ENCODE peak calls at places on chromosomes 1 and 21, in nine cellular contexts. A, F, B, X, S, C, O, D and P are unnamed samples.

GRCh38 chr1:230501845-230502244 is 75.7 kb upstream of the PGBD5 start:
- DNase-seq in A (no peak), F (no peak), B (no peak), X (no peak), S (no peak), C (no peak), O (no peak), D (no peak), P (no peak)

GRCh38 chr1:25586181-25586588 is 30.4 kb upstream of the MAN1C1 start:
- DNase-seq in A (no peak), F (no peak), B (no peak), X (no peak), S (no peak), C (no peak), O (no peak), D (no peak), P (no peak)

GRCh38 chr1:151991663-151992344 is 1.9 kb downstream of the S100A10 start:
- DNase-seq in A (no peak), F (no peak), B (no peak), X (no peak), S (no peak), C (no peak), O (no peak), D (no peak), P (no peak)

GRCh38 chr1:244210884-244211558 is 159.9 kb downstream of the ZBTB18 start:
- DNase-seq in A (no peak), F (no peak), B (no peak), X (peak; percentile 30), S (peak; percentile 38), C (no peak), O (no peak), D (peak; percentile 21), P (peak; percentile 64)

GRCh38 chr1:171438441-171438840 is 46.9 kb upstream of the PRRC2C start:
- DNase-seq in A (no peak), F (peak; percentile 98), B (peak; percentile 68), X (peak; percentile 62), S (peak; percentile 97), C (peak; percentile 92), O (no peak), D (no peak), P (no peak)

GRCh38 chr1:110635434-110635833 is 29.3 kb upstream of the KCNA2 start:
- DNase-seq in A (no peak), F (no peak), B (no peak), X (no peak), S (no peak), C (no peak), O (no peak), D (no peak), P (no peak)

GRCh38 chr1:114979278-114979891 is 50.2 kb upstream of the TSHB start:
- DNase-seq in A (peak; percentile 45), F (peak; percentile 59), B (peak; percentile 75), X (peak; percentile 39), S (peak; percentile 67), C (peak; percentile 13), O (no peak), D (peak; percentile 54), P (peak; percentile 55)

GRCh38 chr1:33342041-33342723 is 21.3 kb upstream of the A3GALT2 start:
- DNase-seq in A (no peak), F (peak; percentile 99), B (peak; percentile 93), X (peak; percentile 80), S (peak; percentile 98), C (peak; percentile 98), O (peak; percentile 85), D (peak; percentile 77), P (no peak)

GRCh38 chr1:97384294-97384952 is 536.4 kb downstream of the DPYD start:
- DNase-seq in A (no peak), F (peak; percentile 75), B (no peak), X (no peak), S (peak; percentile 83), C (peak; percentile 49), O (no peak), D (no peak), P (no peak)

GRCh38 chr1:238950786-238951185 is 435.6 kb upstream of the CHRM3 start:
- DNase-seq in A (no peak), F (no peak), B (no peak), X (no peak), S (no peak), C (no peak), O (no peak), D (no peak), P (no peak)

GRCh38 chr1:87980494-87980893 is 651.8 kb downstream of the LMO4 start:
- DNase-seq in A (no peak), F (no peak), B (no peak), X (no peak), S (no peak), C (no peak), O (no peak), D (no peak), P (no peak)

GRCh38 chr1:244231572-244232315 is 180.7 kb downstream of the ZBTB18 start:
- DNase-seq in A (no peak), F (no peak), B (no peak), X (peak; percentile 25), S (peak; percentile 38), C (no peak), O (no peak), D (no peak), P (no peak)

GRCh38 chr1:7002728-7003127 is 217.5 kb downstream of the CAMTA1 start:
- DNase-seq in A (no peak), F (no peak), B (no peak), X (no peak), S (no peak), C (no peak), O (no peak), D (no peak), P (no peak)

DNA sequence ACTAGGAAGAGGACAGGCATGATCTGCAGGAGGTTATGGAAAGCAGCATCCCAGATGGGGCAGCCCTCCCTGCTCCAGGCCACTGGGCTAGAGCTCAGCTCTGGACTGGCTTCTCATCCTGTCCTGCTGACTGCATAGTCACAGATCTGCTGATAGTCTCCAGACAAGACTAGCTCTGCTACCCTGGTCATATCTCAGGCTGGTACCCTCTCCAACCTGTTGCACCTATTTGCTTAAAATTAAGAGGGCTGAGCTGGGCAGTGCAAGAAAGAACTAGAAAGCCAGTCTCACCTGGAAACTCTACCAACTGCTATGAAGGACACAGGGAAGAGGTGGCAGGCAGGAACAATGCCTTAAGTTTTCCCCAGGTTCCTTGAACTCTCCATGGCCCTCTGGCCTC is 40.4 kb downstream of the ITPKB start:
- DNase-seq in A (no peak), F (no peak), B (no peak), X (no peak), S (no peak), C (no peak), O (no peak), D (no peak), P (no peak)
- H3K27ac ChIP-seq in A (peak overlapping the region; percentile 60), F (no peak overlapping the region), B (no peak overlapping the region), X (no peak overlapping the region), S (no peak overlapping the region), C (no peak overlapping the region), O (no peak overlapping the region), D (no peak overlapping the region), P (no peak overlapping the region)

GRCh38 chr1:184225501-184226487 is 161.0 kb upstream of the C1orf21 start:
- DNase-seq in A (no peak), F (no peak), B (no peak), X (no peak), S (no peak), C (no peak), O (no peak), D (no peak), P (no peak)

GRCh38 chr1:184221087-184221486 is 165.7 kb upstream of the C1orf21 start:
- DNase-seq in A (no peak), F (no peak), B (no peak), X (no peak), S (no peak), C (no peak), O (no peak), D (no peak), P (no peak)

GRCh38 chr1:184219414-184219813 is 167.4 kb upstream of the C1orf21 start:
- DNase-seq in A (no peak), F (no peak), B (no peak), X (no peak), S (peak; percentile 11), C (no peak), O (no peak), D (no peak), P (no peak)

GRCh38 chr1:184223216-184223615 is 163.6 kb upstream of the C1orf21 start:
- DNase-seq in A (no peak), F (no peak), B (no peak), X (peak; percentile 21), S (no peak), C (no peak), O (no peak), D (no peak), P (no peak)

DNA sequence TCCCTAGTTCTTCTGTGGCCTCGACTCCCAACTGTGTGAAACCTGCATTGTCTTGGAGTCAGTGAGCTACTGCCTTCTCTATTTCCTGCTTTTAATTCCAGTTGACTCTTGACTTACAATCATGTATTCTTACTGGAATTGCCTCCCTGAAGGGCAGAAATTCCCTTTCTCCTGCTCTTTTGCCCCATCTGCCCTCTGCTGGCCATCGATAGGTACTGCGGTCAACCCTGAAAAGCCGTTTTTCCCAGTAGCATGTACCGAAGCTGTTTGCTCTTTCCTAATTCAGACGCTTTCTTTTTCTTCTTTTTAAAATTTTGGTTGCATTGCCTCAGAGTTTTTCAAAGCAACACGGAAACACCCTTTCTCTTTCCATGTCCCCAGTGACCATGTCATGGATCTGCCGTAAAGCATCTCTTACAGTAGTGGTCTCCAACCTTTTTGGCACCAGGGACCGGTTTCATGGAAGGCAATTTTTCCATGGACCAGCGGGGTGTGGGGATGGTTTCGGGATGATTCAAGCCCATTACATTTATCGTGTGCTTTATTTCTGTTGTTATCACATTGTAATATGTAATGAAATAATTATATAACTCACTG is 164.2 kb upstream of the C1orf21 start:
- DNase-seq in A (no peak), F (peak; percentile 62), B (peak; percentile 70), X (peak; percentile 37), S (peak; percentile 73), C (no peak), O (no peak), D (no peak), P (no peak)
- H3K4me3 ChIP-seq in A (peak overlapping the region; percentile 10), F (peak overlapping the region; percentile 45), B (no peak overlapping the region), X (peak overlapping the region; percentile 11), S (no peak overlapping the region), C (peak overlapping the region; percentile 32), O (peak overlapping the region; percentile 46), D (no peak overlapping the region), P (no peak overlapping the region)

GRCh38 chr1:113765306-113765705 is 6.0 kb upstream of the PHTF1 start:
- DNase-seq in A (no peak), F (peak; percentile 48), B (no peak), X (no peak), S (peak; percentile 44), C (no peak), O (no peak), D (no peak), P (no peak)
- H3K27ac ChIP-seq in A (no peak overlapping the region), F (no peak overlapping the region), B (peak overlapping the region; percentile 46), X (no peak overlapping the region), S (no peak overlapping the region), C (no peak overlapping the region), O (no peak overlapping the region), D (no peak overlapping the region), P (no peak overlapping the region)

GRCh38 chr21:44925027-44925755 is 4.5 kb upstream of the ITGB2 start:
- DNase-seq in A (no peak), F (peak; percentile 35), B (no peak), X (no peak), S (peak; percentile 83), C (no peak), O (no peak), D (no peak), P (no peak)
- H3K4me3 ChIP-seq in A (peak overlapping the region; percentile 57), F (no peak overlapping the region), B (no peak overlapping the region), X (no peak overlapping the region), S (no peak overlapping the region), C (no peak overlapping the region), O (no peak overlapping the region), D (no peak overlapping the region), P (no peak overlapping the region)